ENCODE peak calls at places on chromosomes 11 and 22, in five cellular contexts. One of them, this sample, is unnamed. For H3K4me1, the result is how much of the 10 kb centered on the place peaks cover.

GRCh38 chr22:50161508-50162390 is 8.8 kb upstream of the PANX2 start:
- DNase-seq in neuronal stem cell: no peak
- DNase-seq in H9: no peak
- DNase-seq in mesendoderm: no peak
- DNase-seq in IMR-90: no peak
- DNase-seq in this sample: no peak

GRCh38 chr11:10592331-10592730 is 23.9 kb upstream of the LYVE1 start:
- DNase-seq in neuronal stem cell: no peak
- DNase-seq in H9: no peak
- DNase-seq in mesendoderm: peak
- DNase-seq in IMR-90: peak
- DNase-seq in this sample: peak

GRCh38 chr11:116742104-116742503 is 30.7 kb downstream of the BUD13 start:
- DNase-seq in neuronal stem cell: no peak
- DNase-seq in H9: no peak
- DNase-seq in mesendoderm: peak
- DNase-seq in IMR-90: peak
- DNase-seq in this sample: peak

GRCh38 chr11:88352139-88352538 is 14.6 kb upstream of the CTSC start:
- DNase-seq in neuronal stem cell: no peak
- DNase-seq in H9: no peak
- DNase-seq in mesendoderm: no peak
- DNase-seq in IMR-90: peak
- DNase-seq in this sample: peak

GRCh38 chr22:39558254-39558727 is 12.3 kb upstream of the CACNA1I start:
- DNase-seq in neuronal stem cell: no peak
- DNase-seq in H9: no peak
- DNase-seq in mesendoderm: no peak
- DNase-seq in IMR-90: no peak
- DNase-seq in this sample: no peak

GRCh38 chr11:36793542-36793926 is 195.5 kb upstream of the RAG2 start:
- DNase-seq in neuronal stem cell: peak
- DNase-seq in H9: no peak
- DNase-seq in mesendoderm: peak
- DNase-seq in IMR-90: no peak
- DNase-seq in this sample: no peak

GRCh38 chr11:73838443-73839122 is 38.1 kb downstream of the COA4 start:
- DNase-seq in neuronal stem cell: no peak
- DNase-seq in H9: no peak
- DNase-seq in mesendoderm: peak
- DNase-seq in IMR-90: peak
- DNase-seq in this sample: peak

GRCh38 chr11:33452806-33453205 is 195.6 kb downstream of the HIPK3 start:
- DNase-seq in neuronal stem cell: no peak
- DNase-seq in H9: no peak
- DNase-seq in mesendoderm: no peak
- DNase-seq in IMR-90: peak
- DNase-seq in this sample: peak

GRCh38 chr11:130089669-130090063 is 20.0 kb downstream of the APLP2 start:
- DNase-seq in neuronal stem cell: no peak
- DNase-seq in H9: no peak
- DNase-seq in mesendoderm: no peak
- DNase-seq in IMR-90: no peak
- DNase-seq in this sample: no peak

GRCh38 chr11:3959015-3959917 is 103.8 kb downstream of the STIM1 start:
- DNase-seq in neuronal stem cell: no peak
- DNase-seq in H9: no peak
- DNase-seq in mesendoderm: peak
- DNase-seq in IMR-90: peak
- DNase-seq in this sample: peak

GRCh38 chr22:42711895-42712837 is 8.5 kb downstream of the A4GALT start:
- DNase-seq in neuronal stem cell: no peak
- DNase-seq in H9: no peak
- DNase-seq in mesendoderm: no peak
- DNase-seq in IMR-90: no peak
- DNase-seq in this sample: no peak

GRCh38 chr22:21587803-21588611 is 20.5 kb downstream of the UBE2L3 start:
- DNase-seq in neuronal stem cell: no peak
- DNase-seq in H9: no peak
- DNase-seq in mesendoderm: no peak
- DNase-seq in IMR-90: peak
- DNase-seq in this sample: peak

GRCh38 chr22:49527611-49528419 is 299.9 kb downstream of the BRD1 start:
- DNase-seq in neuronal stem cell: no peak
- DNase-seq in H9: no peak
- DNase-seq in mesendoderm: no peak
- DNase-seq in IMR-90: no peak
- DNase-seq in this sample: no peak

GRCh38 chr22:38732251-38732815 is 23.5 kb downstream of the SUN2 start:
- DNase-seq in neuronal stem cell: no peak
- DNase-seq in H9: no peak
- DNase-seq in mesendoderm: no peak
- DNase-seq in IMR-90: no peak
- DNase-seq in this sample: no peak

GRCh38 chr22:30582788-30583575 is 8.5 kb upstream of the GAL3ST1 start:
- DNase-seq in neuronal stem cell: no peak
- DNase-seq in H9: no peak
- DNase-seq in mesendoderm: no peak
- DNase-seq in IMR-90: no peak
- DNase-seq in this sample: no peak

GRCh38 chr11:34327804-34328631 is 29.8 kb downstream of the ABTB2 start:
- DNase-seq in neuronal stem cell: no peak
- DNase-seq in H9: no peak
- DNase-seq in mesendoderm: peak
- DNase-seq in IMR-90: peak
- DNase-seq in this sample: no peak

GRCh38 chr11:23988381-23989006 is 508.4 kb upstream of the LUZP2 start:
- DNase-seq in neuronal stem cell: no peak
- DNase-seq in H9: no peak
- DNase-seq in mesendoderm: no peak
- DNase-seq in IMR-90: peak
- DNase-seq in this sample: peak

GRCh38 chr22:22425366-22425765 is 83.2 kb downstream of the ZNF280B start:
- DNase-seq in neuronal stem cell: no peak
- DNase-seq in H9: no peak
- DNase-seq in mesendoderm: no peak
- DNase-seq in IMR-90: no peak
- DNase-seq in this sample: no peak

GRCh38 chr11:1742371-1742770 is 8.0 kb downstream of the IFITM10 start:
- DNase-seq in neuronal stem cell: no peak
- DNase-seq in H9: no peak
- DNase-seq in mesendoderm: no peak
- DNase-seq in IMR-90: no peak
- DNase-seq in this sample: no peak

GRCh38 chr11:111841370-111842053 is 29.9 kb downstream of the ALG9 start:
- DNase-seq in neuronal stem cell: peak
- DNase-seq in H9: peak
- DNase-seq in mesendoderm: peak
- DNase-seq in IMR-90: peak
- DNase-seq in this sample: peak

GRCh38 chr11:32947985-32948384 is 55.4 kb downstream of the QSER1 start:
- DNase-seq in neuronal stem cell: no peak
- DNase-seq in H9: no peak
- DNase-seq in mesendoderm: no peak
- DNase-seq in IMR-90: no peak
- DNase-seq in this sample: no peak

GRCh38 chr22:18057568-18058209 is 20.1 kb upstream of the PEX26 start:
- DNase-seq in neuronal stem cell: no peak
- DNase-seq in H9: no peak
- DNase-seq in mesendoderm: no peak
- DNase-seq in IMR-90: peak
- DNase-seq in this sample: peak

GRCh38 chr11:70503201-70503877 is 105.0 kb downstream of the CTTN start:
- DNase-seq in neuronal stem cell: no peak
- DNase-seq in H9: no peak
- DNase-seq in mesendoderm: no peak
- DNase-seq in IMR-90: no peak
- DNase-seq in this sample: no peak

GRCh38 chr11:84291996-84292395 is 1005.8 kb upstream of the CCDC90B start:
- DNase-seq in neuronal stem cell: no peak
- DNase-seq in H9: no peak
- DNase-seq in mesendoderm: peak
- DNase-seq in IMR-90: peak
- DNase-seq in this sample: no peak

GRCh38 chr11:2810401-2811205 is 75.0 kb downstream of the CDKN1C start:
- DNase-seq in neuronal stem cell: no peak
- DNase-seq in H9: no peak
- DNase-seq in mesendoderm: no peak
- DNase-seq in IMR-90: no peak
- DNase-seq in this sample: no peak

GRCh38 chr11:3967695-3968094 is 112.2 kb downstream of the STIM1 start:
- DNase-seq in neuronal stem cell: no peak
- DNase-seq in H9: no peak
- DNase-seq in mesendoderm: no peak
- DNase-seq in IMR-90: no peak
- DNase-seq in this sample: no peak

GRCh38 chr11:56172256-56172835 is 4.1 kb upstream of the OR5J2 start:
- DNase-seq in neuronal stem cell: no peak
- DNase-seq in H9: no peak
- DNase-seq in mesendoderm: no peak
- DNase-seq in IMR-90: no peak
- DNase-seq in this sample: no peak

GRCh38 chr11:14075679-14076078 is 113.2 kb downstream of the SPON1 start:
- DNase-seq in neuronal stem cell: no peak
- DNase-seq in H9: no peak
- DNase-seq in mesendoderm: peak
- DNase-seq in IMR-90: no peak
- DNase-seq in this sample: no peak
- H3K4me1 ChIP-seq in neuronal stem cell: under half
- H3K4me1 ChIP-seq in H9: under half
- H3K4me1 ChIP-seq in mesendoderm: under half
- H3K4me1 ChIP-seq in IMR-90: under half
- H3K4me1 ChIP-seq in this sample: under half

DNA sequence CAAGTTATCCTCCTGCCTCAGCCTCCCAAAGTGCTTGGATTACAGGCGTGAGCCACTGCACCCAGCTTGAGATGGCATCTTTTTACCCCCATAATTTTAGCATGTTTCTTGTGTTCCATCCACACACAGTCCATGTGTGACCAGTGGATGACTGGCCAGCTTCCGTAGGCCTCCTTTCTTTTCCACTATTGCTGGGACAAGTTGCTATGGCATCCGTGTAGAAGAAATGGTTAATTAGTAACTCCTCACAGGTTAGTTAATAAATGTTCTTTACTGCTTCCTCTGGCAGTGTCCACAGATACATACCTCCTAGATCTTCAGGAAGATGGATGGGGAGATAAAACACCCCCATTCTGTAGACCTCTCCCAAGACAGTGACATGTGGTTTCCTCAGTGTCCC is 154.3 kb upstream of the RASSF10 start:
- DNase-seq in neuronal stem cell: no peak
- DNase-seq in H9: no peak
- DNase-seq in mesendoderm: no peak
- DNase-seq in IMR-90: no peak
- DNase-seq in this sample: no peak
- H3K4ac ChIP-seq in neuronal stem cell: no peak
- H3K4ac ChIP-seq in H9: no peak
- H3K4ac ChIP-seq in mesendoderm: no peak
- H3K4ac ChIP-seq in IMR-90: no peak
- H3K4ac ChIP-seq in this sample: no peak

GRCh38 chr11:125799808-125800207 is 11.9 kb downstream of the PATE3 start:
- DNase-seq in neuronal stem cell: no peak
- DNase-seq in H9: no peak
- DNase-seq in mesendoderm: no peak
- DNase-seq in IMR-90: no peak
- DNase-seq in this sample: no peak
- H3K4me1 ChIP-seq in neuronal stem cell: under half
- H3K4me1 ChIP-seq in H9: under half
- H3K4me1 ChIP-seq in mesendoderm: under half
- H3K4me1 ChIP-seq in IMR-90: under half
- H3K4me1 ChIP-seq in this sample: under half

GRCh38 chr11:119316729-119317591 is at the start of gene MCAM:
- DNase-seq in neuronal stem cell: no peak
- DNase-seq in H9: peak
- DNase-seq in mesendoderm: peak
- DNase-seq in IMR-90: peak
- DNase-seq in this sample: peak
- H3K4ac ChIP-seq in neuronal stem cell: peak
- H3K4ac ChIP-seq in H9: no peak
- H3K4ac ChIP-seq in mesendoderm: peak
- H3K4ac ChIP-seq in IMR-90: peak
- H3K4ac ChIP-seq in this sample: peak

GRCh38 chr11:571802-572185 is 4.5 kb upstream of the PHRF1 start:
- DNase-seq in neuronal stem cell: no peak
- DNase-seq in H9: no peak
- DNase-seq in mesendoderm: no peak
- DNase-seq in IMR-90: no peak
- DNase-seq in this sample: no peak

GRCh38 chr11:575996-576756 is at the start of gene PHRF1:
- DNase-seq in neuronal stem cell: peak
- DNase-seq in H9: peak
- DNase-seq in mesendoderm: peak
- DNase-seq in IMR-90: peak
- DNase-seq in this sample: peak

GRCh38 chr11:574632-575323 is 1.5 kb upstream of the PHRF1 start:
- DNase-seq in neuronal stem cell: no peak
- DNase-seq in H9: no peak
- DNase-seq in mesendoderm: no peak
- DNase-seq in IMR-90: no peak
- DNase-seq in this sample: no peak

GRCh38 chr11:575324-575995 is 810 bp upstream of the PHRF1 start:
- DNase-seq in neuronal stem cell: peak
- DNase-seq in H9: no peak
- DNase-seq in mesendoderm: peak
- DNase-seq in IMR-90: no peak
- DNase-seq in this sample: peak

GRCh38 chr11:573146-573759 is 3.0 kb upstream of the PHRF1 start:
- DNase-seq in neuronal stem cell: no peak
- DNase-seq in H9: no peak
- DNase-seq in mesendoderm: no peak
- DNase-seq in IMR-90: no peak
- DNase-seq in this sample: no peak
- H3K4me1 ChIP-seq in neuronal stem cell: under half
- H3K4me1 ChIP-seq in H9: under half
- H3K4me1 ChIP-seq in mesendoderm: under half
- H3K4me1 ChIP-seq in IMR-90: under half
- H3K4me1 ChIP-seq in this sample: under half

DNA sequence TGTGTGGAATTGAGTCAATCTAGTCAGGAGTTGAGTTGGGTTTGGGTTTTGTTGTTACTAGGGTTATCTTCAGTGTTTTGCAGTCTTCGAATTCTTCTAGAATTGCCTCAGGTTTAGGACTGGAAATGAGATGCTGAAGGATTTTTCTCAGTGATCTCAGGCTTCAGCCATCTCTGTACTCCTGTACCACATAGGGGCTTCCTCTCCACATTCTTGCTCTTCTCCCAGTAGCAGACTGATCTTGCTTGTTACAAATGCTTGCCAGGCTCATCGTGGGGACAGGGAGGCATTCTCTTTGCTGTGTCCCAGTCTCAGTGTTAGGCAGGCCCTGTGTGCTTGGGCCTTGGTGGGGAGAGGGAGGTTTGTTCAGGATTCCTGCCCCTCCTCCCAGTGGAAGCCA is 96.1 kb downstream of the LRRC32 start:
- DNase-seq in neuronal stem cell: no peak
- DNase-seq in H9: no peak
- DNase-seq in mesendoderm: peak
- DNase-seq in IMR-90: peak
- DNase-seq in this sample: peak
- H3K4ac ChIP-seq in neuronal stem cell: no peak
- H3K4ac ChIP-seq in H9: no peak
- H3K4ac ChIP-seq in mesendoderm: no peak
- H3K4ac ChIP-seq in IMR-90: peak
- H3K4ac ChIP-seq in this sample: no peak

GRCh38 chr22:45602824-45603301 is 68.8 kb upstream of the ATXN10 start:
- DNase-seq in neuronal stem cell: peak
- DNase-seq in H9: peak
- DNase-seq in mesendoderm: peak
- DNase-seq in IMR-90: no peak
- DNase-seq in this sample: peak
- H3K4me1 ChIP-seq in neuronal stem cell: under half
- H3K4me1 ChIP-seq in H9: under half
- H3K4me1 ChIP-seq in mesendoderm: under half
- H3K4me1 ChIP-seq in IMR-90: under half
- H3K4me1 ChIP-seq in this sample: under half